ENCODE peak calls at places on chromosomes 13 and 19, in four cellular contexts. S is neural crest cell, O is foreskin fibroblast, B is endothelial cell. V is an unnamed sample.

GRCh38 chr19:32206065-32206464 is 139.3 kb upstream of the ZNF507 start:
- DNase-seq in B (no peak), S (no peak), O (no peak), V (no peak)

GRCh38 chr19:13978721-13979191 is 26.4 kb downstream of the DCAF15 start:
- DNase-seq in S (peak; percentile 21), O (peak; percentile 35), B (peak; percentile 38), V (no peak)

GRCh38 chr19:41076286-41076685 is 12.0 kb upstream of the CYP2A13 start:
- DNase-seq in S (no peak), O (no peak), B (no peak), V (no peak)

GRCh38 chr19:56736571-56736970 is 65.0 kb upstream of the ZNF835 start:
- DNase-seq in S (no peak), O (no peak), B (no peak), V (no peak)

GRCh38 chr13:30464496-30465351 is 1.0 kb downstream of the HMGB1 start:
- DNase-seq in S (peak; percentile 59), B (peak; percentile 72), O (peak; percentile 89), V (peak; percentile 35)

GRCh38 chr13:112132142-112132541 is 65.2 kb downstream of the SOX1 start:
- DNase-seq in O (no peak), S (no peak), B (no peak), V (no peak)

GRCh38 chr19:829129-829758 is 1.6 kb downstream of the AZU1 start:
- DNase-seq in O (no peak), S (no peak), B (no peak), V (no peak)

GRCh38 chr13:41494202-41494601 is 36.9 kb downstream of the RGCC start:
- DNase-seq in B (no peak), S (no peak), O (no peak), V (no peak)

GRCh38 chr13:76885203-76886004 is 801 bp downstream of the KCTD12 start:
- DNase-seq in O (peak; percentile 91), B (peak; percentile 56), S (peak; percentile 40), V (peak; percentile 28)

GRCh38 chr13:114259974-114260373 is 21.4 kb upstream of the UPF3A start:
- DNase-seq in S (no peak), B (no peak), O (no peak), V (no peak)

GRCh38 chr19:40348961-40349507 is 539 bp downstream of the PLD3 start:
- DNase-seq in B (no peak), S (no peak), O (peak; percentile 76), V (no peak)

GRCh38 chr13:72296246-72296645 is 429.2 kb upstream of the DACH1 start:
- DNase-seq in O (no peak), S (no peak), B (no peak), V (no peak)

GRCh38 chr13:72293206-72293605 is 426.2 kb upstream of the DACH1 start:
- DNase-seq in S (no peak), O (no peak), B (no peak), V (no peak)

GRCh38 chr13:72295173-72295572 is 428.2 kb upstream of the DACH1 start:
- DNase-seq in B (peak; percentile 5), O (peak; percentile 15), S (no peak), V (no peak)

DNA sequence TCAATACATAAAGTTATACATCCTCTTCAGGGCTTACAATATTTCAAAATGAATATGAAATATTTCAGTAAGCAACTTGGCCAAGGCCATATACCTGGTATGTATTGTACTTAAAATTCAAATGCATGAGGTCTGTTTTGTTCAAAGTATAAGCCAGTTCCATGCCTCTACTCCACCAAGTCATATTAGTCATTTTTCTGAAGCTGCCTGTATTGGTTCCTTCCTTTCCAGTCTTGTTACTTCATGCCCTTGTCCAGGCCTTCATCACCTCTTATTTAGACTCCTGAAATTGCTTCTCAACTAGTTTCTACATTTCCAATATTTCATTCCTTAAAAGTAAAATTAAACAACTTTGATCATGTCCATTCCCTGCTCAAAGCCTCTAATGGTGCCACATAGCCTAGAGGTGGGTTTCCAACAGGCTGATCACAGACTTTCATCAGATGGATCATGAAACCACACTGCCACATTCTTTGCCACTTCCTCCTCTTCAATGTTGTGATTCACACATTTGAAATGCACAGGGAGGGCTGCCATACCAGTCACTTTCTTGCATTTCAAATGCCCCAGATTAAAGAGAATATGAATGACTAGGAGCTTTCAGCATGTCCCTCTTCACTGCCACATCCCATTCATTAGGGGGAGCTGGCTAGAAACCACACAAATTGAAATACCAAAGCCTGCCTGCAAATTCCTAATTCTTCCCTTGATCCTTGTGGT is 424.1 kb upstream of the DACH1 start:
- DNase-seq in S (no peak), B (no peak), O (peak; percentile 52), V (no peak)
- TF ChIP-seq CTCF in S (no peak), B (no peak), O (no peak), V (no peak)

DNA sequence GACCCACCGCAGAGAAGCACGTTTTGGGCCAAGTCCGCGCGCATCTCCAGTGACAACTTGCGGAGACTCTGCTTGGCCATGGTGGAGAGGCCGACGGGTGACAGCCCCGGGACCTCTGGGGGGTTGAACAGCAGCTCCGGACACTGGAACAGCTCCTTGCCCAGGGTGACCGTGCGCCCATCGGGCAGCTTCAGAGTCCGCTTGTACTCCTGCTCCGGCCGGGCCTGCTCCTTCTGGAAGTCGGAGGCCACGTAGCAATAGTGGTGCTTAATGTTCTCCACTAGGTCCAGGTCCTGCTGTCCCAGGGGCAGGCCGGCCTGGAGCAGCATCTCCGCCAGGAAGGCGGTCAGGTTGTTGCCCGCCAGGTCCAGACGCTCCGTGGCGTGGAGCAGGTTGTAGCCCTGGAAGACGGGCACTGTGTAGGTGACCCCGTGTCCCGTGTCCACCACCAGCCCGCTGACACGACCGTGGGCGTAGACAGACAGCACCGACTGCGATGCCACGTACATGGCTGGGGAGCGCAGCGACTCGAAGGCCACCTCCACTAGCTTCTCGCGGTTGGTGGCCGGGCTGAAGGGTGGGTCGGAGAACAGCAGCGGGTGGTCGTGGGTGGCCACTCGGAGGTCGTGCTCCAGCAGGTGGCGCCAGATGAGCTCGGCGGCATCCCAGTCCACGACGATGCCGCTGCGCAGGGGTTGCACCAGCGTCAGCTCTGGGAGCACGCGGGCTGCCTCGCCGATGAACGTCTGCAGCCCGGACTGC is 743 bp downstream of the ACTL9 start:
- DNase-seq in B (no peak), S (peak; percentile 36), O (no peak), V (no peak)
- TF ChIP-seq CTCF in B (no peak), S (peak; percentile 35), O (no peak), V (no peak)

GRCh38 chr13:73275163-73275562 is 216.4 kb downstream of the KLF5 start:
- DNase-seq in S (no peak), B (no peak), O (no peak), V (no peak)
- TF ChIP-seq CTCF in S (peak; percentile 45), B (no peak), O (no peak), V (no peak)

GRCh38 chr19:2064788-2065524 is 13.9 kb upstream of the MKNK2 start:
- DNase-seq in O (peak; percentile 76), S (no peak), B (no peak), V (no peak)
- TF ChIP-seq CTCF in O (no peak), S (no peak), B (no peak), V (no peak)

GRCh38 chr19:4376991-4377781 is 23.2 kb downstream of the SH3GL1 start:
- DNase-seq in S (no peak), B (no peak), O (peak; percentile 65), V (no peak)
- TF ChIP-seq CTCF in S (no peak), B (no peak), O (no peak), V (no peak)

GRCh38 chr13:44238011-44238421 is 135.6 kb upstream of the SERP2 start:
- DNase-seq in S (no peak), O (peak; percentile 89), B (no peak), V (no peak)

GRCh38 chr13:44240611-44241010 is 133.0 kb upstream of the SERP2 start:
- DNase-seq in O (no peak), S (no peak), B (no peak), V (no peak)

GRCh38 chr13:44241638-44242037 is 132.0 kb upstream of the SERP2 start:
- DNase-seq in O (no peak), B (no peak), S (no peak), V (no peak)

GRCh38 chr13:44244288-44244687 is 129.3 kb upstream of the SERP2 start:
- DNase-seq in S (no peak), B (no peak), O (peak; percentile 54), V (no peak)

GRCh38 chr13:44243198-44243852 is 130.3 kb upstream of the SERP2 start:
- DNase-seq in S (peak; percentile 9), O (peak; percentile 76), B (peak; percentile 62), V (no peak)
- TF ChIP-seq CTCF in S (peak; percentile 40), O (no peak), B (peak; percentile 37), V (no peak)

DNA sequence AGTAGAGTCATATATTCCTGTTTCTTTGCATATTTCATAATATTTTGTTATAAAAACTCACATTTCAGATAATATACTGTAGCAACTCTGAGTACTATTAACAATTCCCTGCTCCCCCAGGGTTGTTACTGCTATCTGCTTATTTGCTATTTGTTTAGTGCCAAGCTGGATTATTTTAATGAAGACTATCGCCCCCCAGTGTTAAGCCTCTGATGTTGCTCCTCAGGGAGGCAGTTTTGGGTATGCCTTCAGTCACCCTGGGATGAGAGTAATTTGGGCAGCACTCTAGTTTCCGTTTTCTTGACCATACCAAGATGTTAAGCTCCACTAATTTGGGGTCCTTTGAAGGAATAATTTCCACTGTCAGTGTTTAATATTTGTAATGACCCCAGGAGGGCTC is 46.0 kb downstream of the MICU2 start:
- DNase-seq in B (peak; percentile 8), O (peak; percentile 6), S (no peak), V (no peak)
- TF ChIP-seq CTCF in B (peak; percentile 31), O (peak; percentile 51), S (peak; percentile 48), V (no peak)

GRCh38 chr13:25232937-25233515 is 54.3 kb downstream of the MTMR6 start:
- DNase-seq in S (no peak), O (peak; percentile 46), B (no peak), V (no peak)
- TF ChIP-seq CTCF in S (peak; percentile 69), O (peak; percentile 33), B (peak; percentile 65), V (no peak)

V was measured in omental fat pad.